ENCODE peak calls at places on chromosomes 13 and 19, in six cellular contexts. L is IMR-90, S is H9, U is H1, T is neuronal stem cell, K is trophoblast cell. I is an unnamed sample.

GRCh38 chr13:19181621-19182485 is at the start of gene TUBA3C:
- DNase-seq in L (no peak), S (no peak), U (no peak), T (no peak), K (no peak), I (no peak)

GRCh38 chr13:73465629-73465974 is 406.8 kb downstream of the KLF5 start:
- DNase-seq in L (peak; percentile 42), S (no peak), U (no peak), T (no peak), K (peak; percentile 59), I (peak; percentile 27)

GRCh38 chr19:13574933-13575332 is 68.7 kb upstream of the CACNA1A start:
- DNase-seq in L (peak; percentile 39), S (peak; percentile 45), U (peak; percentile 48), T (no peak), K (no peak), I (no peak)

GRCh38 chr19:33375760-33376159 is 2.3 kb downstream of the CEBPG start:
- DNase-seq in L (peak; percentile 51), S (no peak), U (no peak), T (no peak), K (no peak), I (peak; percentile 58)

GRCh38 chr13:27619711-27620376 is 485 bp downstream of the LNX2 start:
- DNase-seq in L (peak; percentile 21), S (no peak), U (no peak), T (no peak), K (peak; percentile 85), I (peak; percentile 46)

GRCh38 chr13:113915012-113915763 is 51.3 kb upstream of the GAS6 start:
- DNase-seq in L (no peak), S (peak; percentile 15), U (no peak), T (no peak), K (no peak), I (no peak)

GRCh38 chr13:80339578-80339840 is 1.4 kb downstream of the SPRY2 start:
- DNase-seq in L (no peak), S (no peak), U (no peak), T (peak; percentile 40), K (no peak), I (no peak)

GRCh38 chr13:80235131-80235530 is 105.8 kb downstream of the SPRY2 start:
- DNase-seq in L (no peak), S (no peak), U (no peak), T (no peak), K (no peak), I (peak; percentile 48)

GRCh38 chr13:59121507-59121906 is 1042.2 kb downstream of the DIAPH3 start:
- DNase-seq in L (no peak), S (no peak), U (no peak), T (no peak), K (peak; percentile 30), I (no peak)

GRCh38 chr13:85864963-85865530 is 65.8 kb upstream of the SLITRK6 start:
- DNase-seq in L (peak; percentile 38), S (peak; percentile 31), U (no peak), T (peak; percentile 9), K (peak; percentile 30), I (peak; percentile 66)

GRCh38 chr19:48877900-48878218 is 5.6 kb downstream of the PPP1R15A start:
- DNase-seq in L (no peak), S (no peak), U (no peak), T (no peak), K (peak; percentile 77), I (peak; percentile 78)

GRCh38 chr13:80962173-80962572 is 621.2 kb upstream of the SPRY2 start:
- DNase-seq in L (no peak), S (no peak), U (no peak), T (no peak), K (no peak), I (no peak)

GRCh38 chr13:73657821-73658540 is 476.2 kb downstream of the KLF12 start:
- DNase-seq in L (no peak), S (no peak), U (no peak), T (no peak), K (no peak), I (no peak)

GRCh38 chr19:1446713-1447564 is 3.0 kb upstream of the APC2 start:
- DNase-seq in L (no peak), S (peak; percentile 57), U (peak; percentile 88), T (no peak), K (no peak), I (no peak)
- H2AFZ ChIP-seq in L (peak overlapping the region; percentile 72), S (no peak overlapping the region), U (no peak overlapping the region), T (peak overlapping the region; percentile 98), K (no peak overlapping the region), I (no peak overlapping the region)

GRCh38 chr19:52941941-52942370 is 18.7 kb upstream of the ZNF888 start:
- DNase-seq in L (peak; percentile 20), S (peak; percentile 46), U (peak; percentile 70), T (no peak), K (peak; percentile 71), I (peak; percentile 50)

GRCh38 chr19:52936958-52937334 is 13.7 kb upstream of the ZNF888 start:
- DNase-seq in L (no peak), S (no peak), U (no peak), T (no peak), K (no peak), I (no peak)

GRCh38 chr19:52935434-52935833 is 12.2 kb upstream of the ZNF888 start:
- DNase-seq in L (peak; percentile 58), S (no peak), U (no peak), T (no peak), K (peak; percentile 46), I (peak; percentile 62)

GRCh38 chr19:52936151-52936957 is 13.1 kb upstream of the ZNF888 start:
- DNase-seq in L (no peak), S (no peak), U (no peak), T (no peak), K (peak; percentile 55), I (no peak)
- H3K4me1 ChIP-seq in L (no peaks in the 10 kb centered on the region), S (no peaks in the 10 kb centered on the region), U (no peaks in the 10 kb centered on the region), T (no peaks in the 10 kb centered on the region), K (peaks cover 46% of the 10 kb centered on the region), I (no peaks in the 10 kb centered on the region)

GRCh38 chr19:4201798-4202197 is 19.3 kb downstream of the ANKRD24 start:
- DNase-seq in L (no peak), S (no peak), U (no peak), T (no peak), K (no peak), I (no peak)
- H3K18ac ChIP-seq in L (no peak overlapping the region), S (no peak overlapping the region), U (no peak overlapping the region), T (no peak overlapping the region), K (no peak overlapping the region), I (no peak overlapping the region)

DNA sequence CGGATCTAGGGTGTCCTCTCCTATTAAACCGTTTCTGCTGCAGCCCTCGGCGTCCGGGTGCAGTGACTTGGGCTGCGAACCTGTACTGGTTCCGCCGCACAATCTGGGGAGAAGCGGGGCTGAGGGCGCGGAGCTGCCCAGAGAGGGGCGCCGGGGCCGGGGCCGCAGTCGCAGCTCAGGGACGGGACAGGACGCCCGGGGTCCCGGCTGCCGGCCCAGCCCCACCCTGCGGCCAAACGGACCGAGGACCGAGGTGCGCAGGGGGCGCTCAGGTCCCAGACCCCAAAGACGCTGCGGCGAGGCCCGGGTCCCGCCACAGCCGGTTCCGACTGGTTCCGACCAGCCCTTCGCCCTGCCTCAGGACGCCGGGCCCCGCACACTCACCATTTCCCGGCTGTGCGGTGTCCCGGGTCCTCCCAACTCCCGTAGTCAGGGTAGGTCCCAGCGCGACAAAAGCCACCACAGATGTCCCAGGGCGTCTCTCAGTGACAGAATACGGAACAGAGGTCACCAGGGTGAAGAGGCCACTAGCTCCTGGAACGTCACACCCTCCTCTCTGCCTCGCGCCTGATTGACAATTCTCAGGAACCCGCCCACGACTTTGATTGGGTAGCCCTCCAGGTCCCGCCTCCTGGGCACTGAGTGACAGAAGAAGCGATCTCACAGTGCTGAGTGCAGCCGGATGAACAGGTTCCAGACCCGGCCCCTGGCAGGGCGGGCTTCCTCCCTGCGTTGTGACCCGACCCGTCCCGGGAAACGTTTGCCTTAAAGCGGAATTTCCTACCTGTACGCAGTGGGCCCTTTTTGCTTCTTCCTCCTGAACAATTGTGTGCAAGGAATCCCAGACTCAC is at the start of gene ZNF44:
- DNase-seq in L (peak; percentile 91), S (peak; percentile 98), U (peak; percentile 94), T (peak; percentile 95), K (peak; percentile 100), I (peak; percentile 93)
- H2AFZ ChIP-seq in L (peak within 1 kb of the TSS; percentile 99), S (no peak within 1 kb of the TSS), U (peak within 1 kb of the TSS; percentile 92), T (peak within 1 kb of the TSS; percentile 93), K (peak within 1 kb of the TSS; percentile 56), I (peak within 1 kb of the TSS; percentile 80)

GRCh38 chr19:54136086-54136863 is 1.3 kb upstream of the CNOT3 start:
- DNase-seq in L (peak; percentile 16), S (no peak), U (no peak), T (no peak), K (peak; percentile 63), I (no peak)

GRCh38 chr19:54137913-54138776 is 583 bp downstream of the CNOT3 start:
- DNase-seq in L (no peak), S (no peak), U (peak; percentile 67), T (no peak), K (no peak), I (no peak)

GRCh38 chr19:54138777-54139256 is 1.3 kb downstream of the CNOT3 start:
- DNase-seq in L (no peak), S (no peak), U (no peak), T (no peak), K (no peak), I (no peak)

GRCh38 chr19:54136864-54137113 is 773 bp upstream of the CNOT3 start:
- DNase-seq in L (no peak), S (no peak), U (no peak), T (no peak), K (no peak), I (no peak)

DNA sequence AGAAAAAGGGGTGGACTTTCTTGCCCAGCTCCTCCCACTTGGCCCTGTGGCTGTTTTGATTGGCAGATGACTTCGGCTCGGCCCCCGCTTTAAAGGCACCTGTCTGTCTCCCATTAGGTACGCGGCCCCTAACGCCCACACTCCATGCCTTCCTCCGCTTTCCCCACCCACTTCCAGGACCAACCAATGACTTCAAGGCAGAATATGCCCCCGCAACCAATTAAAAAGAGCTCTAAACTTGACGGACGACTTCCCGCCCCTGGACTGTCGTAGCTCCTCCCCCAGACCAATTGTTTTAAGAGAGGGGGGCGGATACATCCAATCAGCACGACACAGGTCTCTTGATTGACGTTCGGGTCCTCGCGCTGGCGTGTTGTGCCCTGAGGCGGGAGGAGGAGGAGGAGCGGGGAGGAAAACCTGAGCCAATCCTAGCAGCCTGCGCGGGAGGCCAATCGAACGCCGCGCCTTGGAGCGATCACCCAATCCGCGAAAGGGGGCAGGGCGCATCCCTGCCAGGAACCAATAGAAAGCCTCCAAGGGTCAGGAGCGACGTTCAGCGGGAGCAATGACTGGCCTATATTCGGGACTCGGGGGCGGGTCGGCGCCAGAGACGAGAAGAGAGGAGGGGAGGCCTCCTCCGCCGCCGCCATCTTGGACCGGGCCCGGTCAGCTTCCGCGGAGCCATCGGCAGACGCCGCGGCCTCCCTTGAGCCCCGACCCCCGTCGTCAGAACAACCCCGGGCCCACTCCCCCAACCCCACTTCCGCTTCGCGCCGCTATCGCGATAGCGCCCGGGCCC is at the start of gene CNOT3:
- DNase-seq in L (peak; percentile 100), S (peak; percentile 100), U (peak; percentile 95), T (peak; percentile 100), K (peak; percentile 100), I (peak; percentile 100)
- H3K4me1 ChIP-seq in L (peaks cover 10% of the 10 kb centered on the region), S (no peaks in the 10 kb centered on the region), U (peaks cover 6% of the 10 kb centered on the region), T (peaks cover 16% of the 10 kb centered on the region), K (peaks cover 11% of the 10 kb centered on the region), I (peaks cover 30% of the 10 kb centered on the region)

I was measured in mesenchymal stem cell.